ENCODE peak calls at places on chromosomes 12 and 14, in seven cellular contexts. One of them, this sample, is unnamed.

GRCh38 chr12:7092229-7092985 is at the start of gene C1R:
- DNase-seq in SK-MEL-5: peak
- DNase-seq in sciatic nerve: peak
- DNase-seq in thyroid gland: peak
- DNase-seq in thoracic aorta: peak
- DNase-seq in NAMALWA: peak
- DNase-seq in stromal cell of bone marrow: peak
- DNase-seq in this sample: peak

GRCh38 chr12:115577401-115577800 is 700.1 kb downstream of the MED13L start:
- DNase-seq in thoracic aorta: no peak
- DNase-seq in SK-MEL-5: no peak
- DNase-seq in sciatic nerve: no peak
- DNase-seq in thyroid gland: no peak
- DNase-seq in stromal cell of bone marrow: no peak
- DNase-seq in NAMALWA: no peak
- DNase-seq in this sample: no peak

GRCh38 chr12:54053625-54054441 is at the start of gene HOXC4:
- DNase-seq in thyroid gland: no peak
- DNase-seq in sciatic nerve: no peak
- DNase-seq in thoracic aorta: no peak
- DNase-seq in stromal cell of bone marrow: no peak
- DNase-seq in NAMALWA: peak
- DNase-seq in SK-MEL-5: peak
- DNase-seq in this sample: no peak

GRCh38 chr14:84963518-84963917 is 566.4 kb upstream of the FLRT2 start:
- DNase-seq in thyroid gland: no peak
- DNase-seq in stromal cell of bone marrow: no peak
- DNase-seq in SK-MEL-5: no peak
- DNase-seq in sciatic nerve: no peak
- DNase-seq in thoracic aorta: no peak
- DNase-seq in NAMALWA: no peak
- DNase-seq in this sample: no peak

GRCh38 chr14:52926994-52927393 is 23.9 kb downstream of the FERMT2 start:
- DNase-seq in thoracic aorta: no peak
- DNase-seq in SK-MEL-5: no peak
- DNase-seq in stromal cell of bone marrow: peak
- DNase-seq in thyroid gland: no peak
- DNase-seq in sciatic nerve: no peak
- DNase-seq in NAMALWA: no peak
- DNase-seq in this sample: no peak

GRCh38 chr12:57842342-57843294 is 3.9 kb downstream of the CTDSP2 start:
- DNase-seq in NAMALWA: no peak
- DNase-seq in stromal cell of bone marrow: no peak
- DNase-seq in thoracic aorta: no peak
- DNase-seq in thyroid gland: no peak
- DNase-seq in SK-MEL-5: no peak
- DNase-seq in sciatic nerve: no peak
- DNase-seq in this sample: no peak

GRCh38 chr14:45287609-45288008 is 34.6 kb upstream of the MIS18BP1 start:
- DNase-seq in SK-MEL-5: peak
- DNase-seq in sciatic nerve: no peak
- DNase-seq in thyroid gland: no peak
- DNase-seq in thoracic aorta: no peak
- DNase-seq in stromal cell of bone marrow: no peak
- DNase-seq in NAMALWA: no peak
- DNase-seq in this sample: no peak

GRCh38 chr14:99541677-99542470 is 60.7 kb downstream of the CCNK start:
- DNase-seq in thyroid gland: no peak
- DNase-seq in sciatic nerve: no peak
- DNase-seq in SK-MEL-5: no peak
- DNase-seq in stromal cell of bone marrow: no peak
- DNase-seq in thoracic aorta: no peak
- DNase-seq in NAMALWA: no peak
- DNase-seq in this sample: no peak

GRCh38 chr14:80927385-80927989 is 14.1 kb downstream of the CEP128 start:
- DNase-seq in SK-MEL-5: peak
- DNase-seq in stromal cell of bone marrow: no peak
- DNase-seq in NAMALWA: no peak
- DNase-seq in thoracic aorta: no peak
- DNase-seq in thyroid gland: no peak
- DNase-seq in sciatic nerve: no peak
- DNase-seq in this sample: no peak

GRCh38 chr14:104263671-104264358 is 125.4 kb downstream of the KIF26A start:
- DNase-seq in SK-MEL-5: no peak
- DNase-seq in NAMALWA: no peak
- DNase-seq in thyroid gland: no peak
- DNase-seq in thoracic aorta: no peak
- DNase-seq in sciatic nerve: no peak
- DNase-seq in stromal cell of bone marrow: no peak
- DNase-seq in this sample: no peak

GRCh38 chr12:101799774-101800173 is 31.0 kb downstream of the GNPTAB start:
- DNase-seq in NAMALWA: no peak
- DNase-seq in thoracic aorta: no peak
- DNase-seq in thyroid gland: no peak
- DNase-seq in stromal cell of bone marrow: no peak
- DNase-seq in sciatic nerve: no peak
- DNase-seq in SK-MEL-5: no peak
- DNase-seq in this sample: no peak

GRCh38 chr12:40208707-40209106 is 16.1 kb upstream of the LRRK2 start:
- DNase-seq in thyroid gland: no peak
- DNase-seq in NAMALWA: no peak
- DNase-seq in thoracic aorta: no peak
- DNase-seq in sciatic nerve: no peak
- DNase-seq in SK-MEL-5: no peak
- DNase-seq in stromal cell of bone marrow: no peak
- DNase-seq in this sample: no peak

GRCh38 chr12:110698171-110698902 is 9.4 kb upstream of the HVCN1 start:
- DNase-seq in thoracic aorta: peak
- DNase-seq in thyroid gland: peak
- DNase-seq in stromal cell of bone marrow: peak
- DNase-seq in sciatic nerve: peak
- DNase-seq in SK-MEL-5: peak
- DNase-seq in NAMALWA: peak
- DNase-seq in this sample: peak

GRCh38 chr12:87140257-87140656 is 884.1 kb upstream of the MGAT4C start:
- DNase-seq in stromal cell of bone marrow: peak
- DNase-seq in SK-MEL-5: no peak
- DNase-seq in sciatic nerve: no peak
- DNase-seq in NAMALWA: no peak
- DNase-seq in thyroid gland: no peak
- DNase-seq in thoracic aorta: no peak
- DNase-seq in this sample: peak

GRCh38 chr14:97580923-97581495 is 783.8 kb downstream of the VRK1 start:
- DNase-seq in NAMALWA: no peak
- DNase-seq in thoracic aorta: no peak
- DNase-seq in stromal cell of bone marrow: no peak
- DNase-seq in thyroid gland: no peak
- DNase-seq in SK-MEL-5: no peak
- DNase-seq in sciatic nerve: no peak
- DNase-seq in this sample: no peak

GRCh38 chr12:65605019-65605418 is 219.3 kb upstream of the HMGA2 start:
- DNase-seq in sciatic nerve: no peak
- DNase-seq in thyroid gland: no peak
- DNase-seq in stromal cell of bone marrow: no peak
- DNase-seq in NAMALWA: no peak
- DNase-seq in thoracic aorta: no peak
- DNase-seq in SK-MEL-5: no peak
- DNase-seq in this sample: no peak

GRCh38 chr12:65885312-65885711 is 61.0 kb downstream of the HMGA2 start:
- DNase-seq in sciatic nerve: no peak
- DNase-seq in NAMALWA: no peak
- DNase-seq in thoracic aorta: no peak
- DNase-seq in SK-MEL-5: peak
- DNase-seq in thyroid gland: peak
- DNase-seq in stromal cell of bone marrow: no peak
- DNase-seq in this sample: no peak

GRCh38 chr14:55438066-55438683 is 2.2 kb downstream of the TBPL2 start:
- DNase-seq in NAMALWA: peak
- DNase-seq in thyroid gland: peak
- DNase-seq in stromal cell of bone marrow: peak
- DNase-seq in sciatic nerve: no peak
- DNase-seq in thoracic aorta: no peak
- DNase-seq in SK-MEL-5: peak
- DNase-seq in this sample: no peak

GRCh38 chr12:2895511-2895910 is 4.8 kb downstream of the TULP3 start:
- DNase-seq in SK-MEL-5: no peak
- DNase-seq in sciatic nerve: no peak
- DNase-seq in thoracic aorta: no peak
- DNase-seq in thyroid gland: no peak
- DNase-seq in NAMALWA: no peak
- DNase-seq in stromal cell of bone marrow: no peak
- DNase-seq in this sample: no peak

GRCh38 chr12:67701121-67701520 is 52.6 kb downstream of the DYRK2 start:
- DNase-seq in sciatic nerve: no peak
- DNase-seq in SK-MEL-5: no peak
- DNase-seq in thyroid gland: no peak
- DNase-seq in NAMALWA: no peak
- DNase-seq in thoracic aorta: no peak
- DNase-seq in stromal cell of bone marrow: no peak
- DNase-seq in this sample: no peak

GRCh38 chr12:78406776-78407335 is 457.7 kb upstream of the SYT1 start:
- DNase-seq in thoracic aorta: no peak
- DNase-seq in stromal cell of bone marrow: peak
- DNase-seq in NAMALWA: peak
- DNase-seq in SK-MEL-5: peak
- DNase-seq in thyroid gland: no peak
- DNase-seq in sciatic nerve: no peak
- DNase-seq in this sample: no peak

GRCh38 chr12:53171725-53172329 is 8.7 kb upstream of the ZNF740 start:
- DNase-seq in thoracic aorta: no peak
- DNase-seq in sciatic nerve: no peak
- DNase-seq in NAMALWA: no peak
- DNase-seq in stromal cell of bone marrow: no peak
- DNase-seq in thyroid gland: no peak
- DNase-seq in SK-MEL-5: no peak
- DNase-seq in this sample: no peak

GRCh38 chr12:52170827-52171226 is 21.0 kb downstream of the KRT80 start:
- DNase-seq in thoracic aorta: no peak
- DNase-seq in SK-MEL-5: no peak
- DNase-seq in thyroid gland: no peak
- DNase-seq in stromal cell of bone marrow: no peak
- DNase-seq in sciatic nerve: no peak
- DNase-seq in NAMALWA: no peak
- DNase-seq in this sample: no peak

GRCh38 chr12:29889737-29890136 is 106.0 kb upstream of the TMTC1 start:
- DNase-seq in thyroid gland: peak
- DNase-seq in NAMALWA: peak
- DNase-seq in stromal cell of bone marrow: peak
- DNase-seq in SK-MEL-5: peak
- DNase-seq in sciatic nerve: peak
- DNase-seq in thoracic aorta: no peak
- DNase-seq in this sample: no peak

GRCh38 chr12:108980831-108981618 is 39.8 kb downstream of the SVOP start:
- DNase-seq in thoracic aorta: no peak
- DNase-seq in sciatic nerve: no peak
- DNase-seq in SK-MEL-5: no peak
- DNase-seq in stromal cell of bone marrow: peak
- DNase-seq in thyroid gland: no peak
- DNase-seq in NAMALWA: no peak
- DNase-seq in this sample: peak

GRCh38 chr12:104792570-104792969 is 165.5 kb downstream of the SLC41A2 start:
- DNase-seq in SK-MEL-5: peak
- DNase-seq in thyroid gland: peak
- DNase-seq in stromal cell of bone marrow: peak
- DNase-seq in thoracic aorta: peak
- DNase-seq in NAMALWA: no peak
- DNase-seq in sciatic nerve: no peak
- DNase-seq in this sample: peak

GRCh38 chr14:76844223-76844622 is 18.0 kb downstream of the LRRC74A start:
- DNase-seq in thoracic aorta: no peak
- DNase-seq in sciatic nerve: no peak
- DNase-seq in SK-MEL-5: peak
- DNase-seq in NAMALWA: no peak
- DNase-seq in thyroid gland: peak
- DNase-seq in stromal cell of bone marrow: no peak
- DNase-seq in this sample: no peak

GRCh38 chr12:54937929-54938328 is 46.6 kb downstream of the TESPA1 start:
- DNase-seq in thoracic aorta: no peak
- DNase-seq in SK-MEL-5: no peak
- DNase-seq in stromal cell of bone marrow: no peak
- DNase-seq in NAMALWA: no peak
- DNase-seq in thyroid gland: no peak
- DNase-seq in sciatic nerve: no peak
- DNase-seq in this sample: no peak

GRCh38 chr14:99879401-99880295 is 86.4 kb downstream of the EML1 start:
- DNase-seq in stromal cell of bone marrow: peak
- DNase-seq in thyroid gland: no peak
- DNase-seq in SK-MEL-5: no peak
- DNase-seq in sciatic nerve: no peak
- DNase-seq in NAMALWA: no peak
- DNase-seq in thoracic aorta: no peak
- DNase-seq in this sample: peak

GRCh38 chr14:77618381-77618780 is 1.9 kb upstream of the SPTLC2 start:
- DNase-seq in stromal cell of bone marrow: no peak
- DNase-seq in thyroid gland: no peak
- DNase-seq in thoracic aorta: no peak
- DNase-seq in sciatic nerve: no peak
- DNase-seq in SK-MEL-5: no peak
- DNase-seq in NAMALWA: no peak
- DNase-seq in this sample: no peak

GRCh38 chr12:49462103-49462739 is 76.6 kb upstream of the KCNH3 start:
- DNase-seq in stromal cell of bone marrow: no peak
- DNase-seq in SK-MEL-5: peak
- DNase-seq in thyroid gland: peak
- DNase-seq in sciatic nerve: no peak
- DNase-seq in NAMALWA: no peak
- DNase-seq in thoracic aorta: no peak
- DNase-seq in this sample: no peak

GRCh38 chr14:92651106-92651792 is 97.2 kb downstream of the LGMN start:
- DNase-seq in SK-MEL-5: no peak
- DNase-seq in thyroid gland: no peak
- DNase-seq in thoracic aorta: no peak
- DNase-seq in NAMALWA: peak
- DNase-seq in stromal cell of bone marrow: no peak
- DNase-seq in sciatic nerve: no peak
- DNase-seq in this sample: no peak

GRCh38 chr12:50019524-50019923 is 5.8 kb downstream of the RACGAP1 start:
- DNase-seq in SK-MEL-5: no peak
- DNase-seq in NAMALWA: no peak
- DNase-seq in thoracic aorta: no peak
- DNase-seq in stromal cell of bone marrow: no peak
- DNase-seq in sciatic nerve: no peak
- DNase-seq in thyroid gland: no peak
- DNase-seq in this sample: no peak

GRCh38 chr14:34655959-34656358 is 26.0 kb upstream of the SNX6 start:
- DNase-seq in NAMALWA: no peak
- DNase-seq in sciatic nerve: no peak
- DNase-seq in thoracic aorta: no peak
- DNase-seq in stromal cell of bone marrow: no peak
- DNase-seq in thyroid gland: no peak
- DNase-seq in SK-MEL-5: no peak
- DNase-seq in this sample: no peak

GRCh38 chr12:14772946-14773345 is 30.3 kb downstream of the WBP11 start:
- DNase-seq in sciatic nerve: no peak
- DNase-seq in NAMALWA: no peak
- DNase-seq in thyroid gland: no peak
- DNase-seq in stromal cell of bone marrow: no peak
- DNase-seq in SK-MEL-5: no peak
- DNase-seq in thoracic aorta: no peak
- DNase-seq in this sample: no peak

GRCh38 chr12:52924764-52925716 is 20.2 kb upstream of the KRT8 start:
- DNase-seq in stromal cell of bone marrow: no peak
- DNase-seq in SK-MEL-5: no peak
- DNase-seq in thoracic aorta: no peak
- DNase-seq in NAMALWA: no peak
- DNase-seq in sciatic nerve: no peak
- DNase-seq in thyroid gland: peak
- DNase-seq in this sample: peak

GRCh38 chr12:19945559-19946485 is 422.5 kb upstream of the PDE3A start:
- DNase-seq in sciatic nerve: no peak
- DNase-seq in stromal cell of bone marrow: peak
- DNase-seq in NAMALWA: no peak
- DNase-seq in thoracic aorta: no peak
- DNase-seq in thyroid gland: no peak
- DNase-seq in SK-MEL-5: no peak
- DNase-seq in this sample: peak

GRCh38 chr12:23576372-23576771 is 373.1 kb downstream of the SOX5 start:
- DNase-seq in thoracic aorta: no peak
- DNase-seq in NAMALWA: no peak
- DNase-seq in SK-MEL-5: no peak
- DNase-seq in sciatic nerve: no peak
- DNase-seq in stromal cell of bone marrow: no peak
- DNase-seq in thyroid gland: no peak
- DNase-seq in this sample: no peak

This sample was measured in HS-5.